ENCODE peak calls at places on chromosomes 3 and 15, in eight cellular contexts. F, B, J, Y, Z, V, H and A are unnamed samples.

GRCh38 chr15:85406916-85407315 is 26.5 kb downstream of the AKAP13 start:
- DNase-seq in F (no peak), B (no peak), J (no peak), Y (no peak), Z (no peak), V (no peak), H (no peak), A (no peak)

GRCh38 chr3:32480596-32480995 is 22.1 kb downstream of the CMTM6 start:
- DNase-seq in F (no peak), B (no peak), J (no peak), Y (no peak), Z (no peak), V (no peak), H (no peak), A (no peak)

GRCh38 chr15:63194291-63194681 is 4.9 kb downstream of the RAB8B start:
- DNase-seq in F (no peak), B (no peak), J (no peak), Y (no peak), Z (no peak), V (no peak), H (no peak), A (no peak)

GRCh38 chr3:135618123-135618522 is 347.4 kb upstream of the PPP2R3A start:
- DNase-seq in F (no peak), B (no peak), J (no peak), Y (no peak), Z (no peak), V (no peak), H (peak), A (no peak)

GRCh38 chr3:37391679-37392078 is 217.3 kb upstream of the LRRFIP2 start:
- DNase-seq in F (no peak), B (no peak), J (no peak), Y (no peak), Z (no peak), V (no peak), H (no peak), A (no peak)

GRCh38 chr3:188198760-188199327 is 44.9 kb downstream of the LPP start:
- DNase-seq in F (no peak), B (no peak), J (no peak), Y (no peak), Z (no peak), V (no peak), H (no peak), A (no peak)

GRCh38 chr3:123105201-123106189 is 38.7 kb downstream of the PDIA5 start:
- DNase-seq in F (no peak), B (no peak), J (no peak), Y (peak), Z (no peak), V (peak), H (no peak), A (no peak)

GRCh38 chr3:47283596-47284364 is 1.0 kb downstream of the KLHL18 start:
- DNase-seq in F (no peak), B (peak), J (no peak), Y (no peak), Z (peak), V (peak), H (no peak), A (no peak)

GRCh38 chr15:47184405-47185221 is 532.7 kb upstream of the SEMA6D start:
- DNase-seq in F (no peak), B (no peak), J (no peak), Y (no peak), Z (peak), V (no peak), H (no peak), A (no peak)

GRCh38 chr3:155070316-155070715 is 9.8 kb upstream of the MME start:
- DNase-seq in F (no peak), B (no peak), J (no peak), Y (no peak), Z (no peak), V (no peak), H (no peak), A (no peak)

GRCh38 chr3:151047636-151048035 is 37.8 kb upstream of the MED12L start:
- DNase-seq in F (peak), B (no peak), J (no peak), Y (no peak), Z (no peak), V (no peak), H (no peak), A (no peak)